ENCODE peak calls at places on chromosomes 11 and 22, in four cellular contexts. One of them, this sample, is unnamed.

GRCh38 chr11:109983358-109983757 is 109.8 kb upstream of the ZC3H12C start:
- DNase-seq in cardiac muscle cell: no peak
- DNase-seq in H9: no peak
- DNase-seq in HL-60: no peak
- DNase-seq in this sample: no peak

GRCh38 chr11:27392278-27392677 is 29.3 kb upstream of the CCDC34 start:
- DNase-seq in cardiac muscle cell: no peak
- DNase-seq in H9: no peak
- DNase-seq in HL-60: no peak
- DNase-seq in this sample: no peak

GRCh38 chr22:47810505-47811500 is 1048.4 kb downstream of the TBC1D22A start:
- DNase-seq in cardiac muscle cell: no peak
- DNase-seq in H9: no peak
- DNase-seq in HL-60: no peak
- DNase-seq in this sample: no peak

GRCh38 chr22:48135641-48136040 is 1373.2 kb downstream of the TBC1D22A start:
- DNase-seq in cardiac muscle cell: no peak
- DNase-seq in H9: no peak
- DNase-seq in HL-60: no peak
- DNase-seq in this sample: no peak

GRCh38 chr11:77705195-77705876 is 67.7 kb upstream of the CLNS1A start:
- DNase-seq in cardiac muscle cell: peak
- DNase-seq in H9: no peak
- DNase-seq in HL-60: peak
- DNase-seq in this sample: no peak

GRCh38 chr11:109123811-109124787 is 297.9 kb upstream of the C11orf87 start:
- DNase-seq in cardiac muscle cell: peak
- DNase-seq in H9: peak
- DNase-seq in HL-60: no peak
- DNase-seq in this sample: no peak

GRCh38 chr11:88418508-88418907 is 81.0 kb upstream of the CTSC start:
- DNase-seq in cardiac muscle cell: no peak
- DNase-seq in H9: no peak
- DNase-seq in HL-60: no peak
- DNase-seq in this sample: no peak

GRCh38 chr11:1445741-1446445 is 40.7 kb downstream of the MOB2 start:
- DNase-seq in cardiac muscle cell: no peak
- DNase-seq in H9: no peak
- DNase-seq in HL-60: no peak
- DNase-seq in this sample: no peak

GRCh38 chr11:17141156-17141555 is 63.7 kb upstream of the RPS13 start:
- DNase-seq in cardiac muscle cell: no peak
- DNase-seq in H9: no peak
- DNase-seq in HL-60: no peak
- DNase-seq in this sample: no peak

GRCh38 chr11:111762981-111763643 is 3.1 kb downstream of the PPP2R1B start:
- DNase-seq in cardiac muscle cell: peak
- DNase-seq in H9: no peak
- DNase-seq in HL-60: no peak
- DNase-seq in this sample: no peak

GRCh38 chr22:35995345-35995744 is 33.3 kb downstream of the RBFOX2 start:
- DNase-seq in cardiac muscle cell: no peak
- DNase-seq in H9: no peak
- DNase-seq in HL-60: no peak
- DNase-seq in this sample: no peak

GRCh38 chr11:102401905-102402304 is 50.7 kb downstream of the TMEM123 start:
- DNase-seq in cardiac muscle cell: no peak
- DNase-seq in H9: no peak
- DNase-seq in HL-60: no peak
- DNase-seq in this sample: no peak

GRCh38 chr11:41115066-41115465 is 344.4 kb downstream of the LRRC4C start:
- DNase-seq in cardiac muscle cell: no peak
- DNase-seq in H9: no peak
- DNase-seq in HL-60: no peak
- DNase-seq in this sample: no peak

GRCh38 chr11:109788969-109789490 is 304.2 kb upstream of the ZC3H12C start:
- DNase-seq in cardiac muscle cell: no peak
- DNase-seq in H9: no peak
- DNase-seq in HL-60: no peak
- DNase-seq in this sample: no peak

GRCh38 chr11:94132152-94132558 is 3.5 kb downstream of the PANX1 start:
- DNase-seq in cardiac muscle cell: peak
- DNase-seq in H9: no peak
- DNase-seq in HL-60: no peak
- DNase-seq in this sample: no peak

GRCh38 chr22:47407626-47408025 is 645.2 kb downstream of the TBC1D22A start:
- DNase-seq in cardiac muscle cell: no peak
- DNase-seq in H9: no peak
- DNase-seq in HL-60: no peak
- DNase-seq in this sample: no peak

GRCh38 chr11:19962795-19963163 is 197.5 kb downstream of the DBX1 start:
- DNase-seq in cardiac muscle cell: peak
- DNase-seq in H9: no peak
- DNase-seq in HL-60: no peak
- DNase-seq in this sample: no peak

DNA sequence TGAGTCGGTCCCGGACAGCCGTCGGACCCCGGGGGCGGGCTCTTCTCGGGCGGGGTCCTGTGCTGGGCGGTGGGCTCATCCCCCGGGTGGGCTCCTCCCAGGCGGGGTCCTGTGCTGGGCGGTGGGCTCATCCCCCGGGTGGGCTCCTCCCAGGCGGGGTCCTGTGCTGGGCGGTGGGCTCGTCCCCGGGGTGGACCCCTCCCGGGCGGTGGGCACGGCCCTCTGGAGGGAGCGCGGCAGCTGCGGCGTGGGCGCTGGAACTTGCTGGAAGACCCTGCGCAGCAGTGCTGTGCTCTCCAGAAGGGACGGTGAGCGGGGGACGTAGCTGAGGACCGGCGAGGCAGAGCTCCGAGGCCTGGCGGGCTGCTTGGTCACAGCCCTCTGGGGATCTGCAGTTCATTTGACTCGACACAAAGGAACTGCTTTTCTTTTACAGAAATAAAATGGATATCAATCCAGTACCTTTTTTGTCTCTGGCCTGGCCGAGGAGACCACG is 602 bp downstream of the JAM3 start:
- DNase-seq in cardiac muscle cell: peak
- DNase-seq in H9: no peak
- DNase-seq in HL-60: no peak
- DNase-seq in this sample: peak
- H3K27ac ChIP-seq in cardiac muscle cell: peak
- H3K27ac ChIP-seq in H9: no peak
- H3K27ac ChIP-seq in HL-60: no peak
- H3K27ac ChIP-seq in this sample: peak

GRCh38 chr11:48098024-48098423 is 117.7 kb downstream of the PTPRJ start:
- DNase-seq in cardiac muscle cell: no peak
- DNase-seq in H9: no peak
- DNase-seq in HL-60: no peak
- DNase-seq in this sample: no peak

GRCh38 chr11:48096588-48097525 is 116.5 kb downstream of the PTPRJ start:
- DNase-seq in cardiac muscle cell: no peak
- DNase-seq in H9: no peak
- DNase-seq in HL-60: no peak
- DNase-seq in this sample: peak

GRCh38 chr11:48101958-48102357 is 114.7 kb upstream of the OR4B1 start:
- DNase-seq in cardiac muscle cell: no peak
- DNase-seq in H9: no peak
- DNase-seq in HL-60: no peak
- DNase-seq in this sample: no peak

GRCh38 chr11:48101044-48101733 is 115.4 kb upstream of the OR4B1 start:
- DNase-seq in cardiac muscle cell: no peak
- DNase-seq in H9: no peak
- DNase-seq in HL-60: no peak
- DNase-seq in this sample: no peak

DNA sequence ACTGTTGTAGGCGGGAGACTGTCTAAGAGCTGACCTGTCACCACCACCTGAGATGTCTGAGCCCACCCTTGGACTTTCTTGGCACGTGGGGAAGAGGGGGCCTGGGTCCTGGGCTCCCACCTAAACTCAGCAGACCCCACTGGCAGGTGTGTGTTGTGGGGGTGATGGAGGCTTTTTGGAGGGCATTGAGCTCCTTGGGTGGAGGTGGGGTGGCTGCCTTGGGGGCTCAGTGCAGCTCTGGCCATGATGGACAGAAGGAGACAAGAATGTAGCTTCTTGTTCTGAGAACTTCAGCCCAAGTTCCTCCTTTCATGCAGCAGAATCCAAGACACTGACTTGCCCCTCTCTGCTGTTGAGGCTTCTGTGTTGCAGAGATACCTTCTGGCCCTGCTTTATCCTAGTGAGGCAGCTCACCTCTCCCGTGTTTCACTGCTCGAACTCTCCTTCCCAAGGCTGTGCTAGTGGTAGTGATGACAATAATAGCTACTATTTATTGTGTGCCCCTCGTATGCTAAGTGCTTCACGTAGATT is 116.6 kb upstream of the OR4B1 start:
- DNase-seq in cardiac muscle cell: no peak
- DNase-seq in H9: no peak
- DNase-seq in HL-60: no peak
- DNase-seq in this sample: no peak
- H3K27ac ChIP-seq in cardiac muscle cell: no peak
- H3K27ac ChIP-seq in H9: no peak
- H3K27ac ChIP-seq in HL-60: no peak
- H3K27ac ChIP-seq in this sample: no peak

GRCh38 chr11:67453816-67454732 is 1.1 kb upstream of the CABP4 start:
- DNase-seq in cardiac muscle cell: no peak
- DNase-seq in H9: no peak
- DNase-seq in HL-60: no peak
- DNase-seq in this sample: no peak

GRCh38 chr11:67458266-67458665 is 3.1 kb downstream of the CABP4 start:
- DNase-seq in cardiac muscle cell: no peak
- DNase-seq in H9: no peak
- DNase-seq in HL-60: no peak
- DNase-seq in this sample: no peak

GRCh38 chr11:67456068-67456705 is 1.0 kb downstream of the CABP4 start:
- DNase-seq in cardiac muscle cell: no peak
- DNase-seq in H9: no peak
- DNase-seq in HL-60: no peak
- DNase-seq in this sample: peak

GRCh38 chr11:67455054-67455453 is at the start of gene CABP4:
- DNase-seq in cardiac muscle cell: no peak
- DNase-seq in H9: no peak
- DNase-seq in HL-60: no peak
- DNase-seq in this sample: no peak

DNA sequence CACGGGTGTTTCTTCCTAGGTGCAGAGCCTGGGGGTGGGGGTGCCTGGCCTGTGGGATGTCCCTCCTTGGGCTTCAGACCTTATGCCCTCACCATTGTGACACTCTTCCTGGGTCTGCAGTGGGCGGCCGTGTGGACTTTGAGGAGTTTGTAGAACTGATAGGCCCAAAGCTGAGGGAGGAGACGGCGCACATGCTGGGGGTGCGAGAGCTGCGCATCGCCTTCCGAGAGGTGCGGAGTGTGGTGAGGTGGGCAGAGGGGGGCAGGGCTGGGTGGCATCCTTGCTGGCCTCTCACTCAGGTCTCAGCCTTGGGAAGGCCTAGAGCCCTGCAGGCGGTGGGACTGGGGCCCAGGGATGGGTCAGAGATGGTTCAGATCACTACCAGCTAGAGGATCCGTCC is 2.3 kb downstream of the CABP4 start:
- DNase-seq in cardiac muscle cell: no peak
- DNase-seq in H9: no peak
- DNase-seq in HL-60: no peak
- DNase-seq in this sample: no peak
- H3K27ac ChIP-seq in cardiac muscle cell: no peak
- H3K27ac ChIP-seq in H9: no peak
- H3K27ac ChIP-seq in HL-60: no peak
- H3K27ac ChIP-seq in this sample: no peak

GRCh38 chr22:28883917-28884753 is 763 bp downstream of the ZNRF3 start:
- DNase-seq in cardiac muscle cell: peak
- DNase-seq in H9: peak
- DNase-seq in HL-60: no peak
- DNase-seq in this sample: peak
- H3K27ac ChIP-seq in cardiac muscle cell: peak
- H3K27ac ChIP-seq in H9: no peak
- H3K27ac ChIP-seq in HL-60: no peak
- H3K27ac ChIP-seq in this sample: no peak

DNA sequence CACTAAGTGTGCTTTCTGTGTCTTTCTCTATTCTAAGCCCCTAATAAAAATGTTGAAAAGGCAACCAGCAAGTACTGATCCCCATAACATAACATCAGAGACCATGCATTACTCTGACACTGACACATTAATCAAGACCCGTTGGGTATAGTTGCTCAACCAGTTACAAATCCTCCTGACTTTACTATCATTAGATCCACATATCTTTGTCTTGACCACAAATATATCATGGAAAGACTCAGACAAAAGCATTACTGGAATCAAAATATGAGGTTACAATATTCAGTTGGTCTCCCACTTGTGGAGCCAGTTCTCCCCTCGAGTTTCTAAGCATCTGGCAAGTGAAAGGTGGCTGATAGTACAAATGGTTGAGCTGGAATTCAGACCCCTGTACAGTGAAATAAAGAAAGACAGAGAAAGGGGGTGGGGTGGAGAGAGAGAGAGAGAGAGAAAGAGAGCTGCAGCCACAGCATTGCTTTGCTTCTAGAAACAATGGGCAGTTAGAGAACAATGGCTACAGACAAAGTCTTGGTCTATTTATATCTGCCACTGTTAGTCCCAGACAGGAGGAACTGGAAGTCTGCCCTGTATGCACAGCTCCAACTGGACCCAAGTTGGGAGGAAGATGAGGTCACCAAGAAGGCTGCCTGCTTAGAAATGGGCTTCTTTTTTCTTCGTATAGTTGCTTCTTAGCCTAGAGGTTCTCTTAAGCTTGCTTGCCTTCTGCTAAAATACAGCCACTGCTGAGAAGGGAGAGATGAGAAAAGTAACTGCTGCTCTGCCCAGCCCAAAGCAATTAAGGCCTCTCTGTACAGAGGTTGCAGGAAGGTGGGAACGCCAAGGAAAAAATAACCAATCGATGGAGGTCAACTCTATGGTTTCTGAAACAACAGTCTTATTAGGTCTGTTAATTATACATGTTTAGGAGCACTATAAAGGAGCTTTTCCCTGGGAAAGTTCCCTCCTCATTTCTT is 85.5 kb downstream of the ETS1 start:
- DNase-seq in cardiac muscle cell: peak
- DNase-seq in H9: no peak
- DNase-seq in HL-60: no peak
- DNase-seq in this sample: no peak
- H3K27ac ChIP-seq in cardiac muscle cell: no peak
- H3K27ac ChIP-seq in H9: no peak
- H3K27ac ChIP-seq in HL-60: no peak
- H3K27ac ChIP-seq in this sample: peak

This sample was measured in adrenal gland.